ENCODE peak calls at places on chromosome 21, in nine cellular contexts. F is ovary, D is retinal pigment epithelial cell, N is Panc1, W is GM23248, U is GM23338, Z is right atrium auricular region, S is endodermal cell, P is Peyer's patch. X is an unnamed sample.

GRCh38 chr21:39422468-39423241 is 22.9 kb downstream of the LCA5L start:
- DNase-seq in F (no peak), D (no peak), N (no peak), W (no peak), U (peak), Z (no peak), S (no peak), P (no peak), X (no peak)

GRCh38 chr21:38814126-38815059 is 8.7 kb downstream of the ETS2 start:
- DNase-seq in F (no peak), D (no peak), N (no peak), W (no peak), U (peak), Z (no peak), S (peak), P (peak), X (no peak)

GRCh38 chr21:15809818-15810217 is 80.0 kb downstream of the USP25 start:
- DNase-seq in F (no peak), D (no peak), N (no peak), W (peak), U (no peak), Z (no peak), S (no peak), P (no peak), X (no peak)

GRCh38 chr21:26804895-26805609 is 40.2 kb downstream of the ADAMTS1 start:
- DNase-seq in F (no peak), D (no peak), N (no peak), W (peak), U (no peak), Z (no peak), S (no peak), P (no peak), X (no peak)

GRCh38 chr21:38498057-38498833 is at the start of gene ERG:
- DNase-seq in F (no peak), D (no peak), N (no peak), W (no peak), U (no peak), Z (no peak), S (no peak), P (no peak), X (no peak)

GRCh38 chr21:27418338-27418737 is 451.4 kb upstream of the ADAMTS5 start:
- DNase-seq in F (no peak), D (no peak), N (no peak), W (no peak), U (no peak), Z (no peak), S (no peak), P (no peak), X (no peak)

GRCh38 chr21:42189860-42190491 is 29.0 kb upstream of the ABCG1 start:
- DNase-seq in F (no peak), D (no peak), N (no peak), W (no peak), U (no peak), Z (peak), S (no peak), P (no peak), X (no peak)

GRCh38 chr21:26972131-26972707 is 5.3 kb upstream of the ADAMTS5 start:
- DNase-seq in F (no peak), D (no peak), N (no peak), W (no peak), U (no peak), Z (no peak), S (no peak), P (no peak), X (no peak)

GRCh38 chr21:16454371-16454770 is 724.6 kb downstream of the USP25 start:
- DNase-seq in F (no peak), D (no peak), N (no peak), W (peak), U (peak), Z (no peak), S (no peak), P (no peak), X (no peak)

GRCh38 chr21:45981641-45982255 is at the start of gene COL6A1:
- DNase-seq in F (peak), D (no peak), N (no peak), W (peak), U (peak), Z (no peak), S (peak), P (peak), X (no peak)
- H3K4me3 ChIP-seq in F (peak), D (peak), N (peak), W (peak), U (peak), Z (peak), S (peak), P (peak), X (peak)

GRCh38 chr21:44332965-44333364 is 6.2 kb downstream of the CFAP410 start:
- DNase-seq in F (no peak), D (no peak), N (no peak), W (no peak), U (no peak), Z (no peak), S (no peak), P (no peak), X (no peak)
- H3K4me3 ChIP-seq in F (no peak), D (no peak), N (no peak), W (no peak), U (no peak), Z (no peak), S (no peak), P (no peak), X (no peak)

GRCh38 chr21:35511298-35512162 is 462.4 kb upstream of the RUNX1 start:
- DNase-seq in F (no peak), D (no peak), N (no peak), W (peak), U (no peak), Z (no peak), S (no peak), P (no peak), X (no peak)
- H3K4me3 ChIP-seq in F (no peak), D (no peak), N (no peak), W (peak), U (no peak), Z (no peak), S (no peak), P (no peak), X (no peak)

GRCh38 chr21:43596616-43597015 is 62.7 kb downstream of the HSF2BP start:
- DNase-seq in F (no peak), D (no peak), N (no peak), W (no peak), U (no peak), Z (no peak), S (no peak), P (no peak), X (no peak)

GRCh38 chr21:43597052-43597451 is 62.2 kb downstream of the HSF2BP start:
- DNase-seq in F (no peak), D (peak), N (no peak), W (peak), U (no peak), Z (no peak), S (no peak), P (no peak), X (no peak)

GRCh38 chr21:43588957-43589356 is 70.3 kb downstream of the HSF2BP start:
- DNase-seq in F (no peak), D (no peak), N (no peak), W (no peak), U (no peak), Z (no peak), S (no peak), P (no peak), X (no peak)

GRCh38 chr21:43590220-43590619 is 69.1 kb downstream of the HSF2BP start:
- DNase-seq in F (no peak), D (no peak), N (no peak), W (peak), U (no peak), Z (no peak), S (no peak), P (no peak), X (no peak)

DNA sequence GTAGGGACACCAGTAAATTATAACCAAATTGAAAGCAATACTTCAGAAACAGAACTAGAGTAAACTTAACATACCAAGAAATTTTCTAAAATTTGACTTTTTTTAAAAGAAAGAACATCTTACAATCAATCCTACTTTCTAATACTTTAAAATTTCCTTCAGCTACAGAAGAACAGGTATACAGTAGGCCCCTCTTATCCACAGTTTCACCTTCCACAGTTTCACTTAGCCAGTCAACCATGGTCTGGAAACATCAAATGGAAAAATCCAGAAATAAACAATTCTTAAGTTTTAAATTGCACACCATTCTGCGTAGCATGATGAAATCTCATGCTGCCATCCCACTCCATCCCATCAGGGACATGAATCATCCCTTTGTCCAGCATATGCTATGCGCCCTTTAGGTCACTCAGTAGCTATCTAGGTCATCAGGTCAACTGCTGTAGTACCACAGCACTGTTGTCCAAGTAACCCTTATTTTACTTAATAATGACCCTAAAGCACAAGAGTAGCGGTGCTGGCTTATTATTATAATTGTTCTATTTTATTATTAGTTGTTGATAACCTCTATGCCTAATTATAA is 67.7 kb downstream of the HSF2BP start:
- DNase-seq in F (no peak), D (no peak), N (no peak), W (peak), U (no peak), Z (no peak), S (no peak), P (no peak), X (no peak)
- H3K4me3 ChIP-seq in F (no peak), D (no peak), N (no peak), W (no peak), U (no peak), Z (no peak), S (no peak), P (no peak), X (no peak)

GRCh38 chr21:25039461-25040380 is 567.6 kb downstream of the MRPL39 start:
- DNase-seq in F (no peak), D (no peak), N (peak), W (no peak), U (peak), Z (no peak), S (no peak), P (no peak), X (no peak)
- H3K4me3 ChIP-seq in F (no peak), D (no peak), N (no peak), W (no peak), U (no peak), Z (no peak), S (no peak), P (no peak), X (no peak)

GRCh38 chr21:36642777-36643176 is 56.1 kb upstream of the SIM2 start:
- DNase-seq in F (no peak), D (no peak), N (no peak), W (no peak), U (no peak), Z (no peak), S (no peak), P (no peak), X (no peak)

GRCh38 chr21:36643374-36644250 is 55.3 kb upstream of the SIM2 start:
- DNase-seq in F (no peak), D (no peak), N (no peak), W (peak), U (no peak), Z (no peak), S (no peak), P (no peak), X (no peak)

GRCh38 chr21:36646011-36646410 is 52.9 kb upstream of the SIM2 start:
- DNase-seq in F (no peak), D (no peak), N (no peak), W (no peak), U (no peak), Z (no peak), S (no peak), P (no peak), X (no peak)

GRCh38 chr21:36646645-36647044 is 52.3 kb upstream of the SIM2 start:
- DNase-seq in F (no peak), D (no peak), N (no peak), W (no peak), U (no peak), Z (no peak), S (no peak), P (no peak), X (no peak)

GRCh38 chr21:36647279-36648093 is 51.4 kb upstream of the SIM2 start:
- DNase-seq in F (no peak), D (peak), N (no peak), W (no peak), U (peak), Z (no peak), S (peak), P (no peak), X (no peak)
- H3K4me3 ChIP-seq in F (no peak), D (no peak), N (no peak), W (no peak), U (no peak), Z (no peak), S (peak), P (no peak), X (no peak)

GRCh38 chr21:44875341-44875740 is 1.9 kb upstream of the PTTG1IP start:
- DNase-seq in F (no peak), D (no peak), N (no peak), W (peak), U (no peak), Z (no peak), S (no peak), P (no peak), X (no peak)
- H3K4me3 ChIP-seq in F (peak), D (peak), N (peak), W (peak), U (peak), Z (peak), S (peak), P (peak), X (peak)

DNA sequence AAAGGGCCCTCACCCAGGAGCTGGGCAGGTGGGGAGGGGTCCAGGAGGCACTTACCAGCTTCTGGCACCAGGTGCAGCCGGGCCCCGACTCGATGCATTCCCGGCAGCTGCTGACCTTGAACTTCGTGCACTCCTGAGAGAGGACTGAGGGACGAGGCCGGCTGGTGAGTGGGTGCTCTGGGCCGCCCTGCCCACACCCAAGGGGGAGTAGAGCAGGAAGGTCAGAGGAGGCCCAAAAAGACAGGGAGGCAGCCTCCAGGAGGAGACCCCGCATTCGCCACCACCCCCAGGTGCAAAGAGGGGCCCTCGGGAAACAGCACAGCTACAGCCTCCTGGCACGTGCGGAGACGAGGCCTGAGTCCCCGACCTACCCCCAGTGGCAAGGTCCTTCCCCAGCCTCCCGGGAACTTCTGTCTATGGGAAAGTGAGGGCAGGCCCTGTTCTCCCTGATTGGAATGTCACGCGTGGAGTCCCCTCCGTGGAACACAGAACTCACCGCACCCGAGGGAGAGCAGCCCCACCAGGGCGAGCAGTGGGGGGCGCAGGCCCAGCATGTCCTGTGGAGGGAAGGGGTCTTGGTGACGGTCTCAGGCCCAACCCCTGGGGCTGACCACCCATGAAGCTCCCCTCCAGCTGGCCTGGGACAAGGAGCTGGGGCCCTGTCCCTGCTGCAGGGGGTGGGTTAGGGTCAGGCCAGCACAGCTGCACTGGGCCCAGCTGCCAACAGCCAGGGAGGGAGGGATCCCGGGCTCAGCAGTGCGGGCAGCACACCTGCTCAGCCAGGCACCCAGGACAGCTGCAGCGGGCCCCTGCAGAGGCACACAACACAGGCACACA is 10.3 kb downstream of the ITGB2 start:
- DNase-seq in F (no peak), D (no peak), N (no peak), W (no peak), U (no peak), Z (no peak), S (no peak), P (no peak), X (no peak)
- H3K4me3 ChIP-seq in F (no peak), D (no peak), N (no peak), W (no peak), U (no peak), Z (no peak), S (no peak), P (no peak), X (no peak)

GRCh38 chr21:29306920-29307319 is 8.2 kb downstream of the BACH1 start:
- DNase-seq in F (no peak), D (no peak), N (no peak), W (no peak), U (no peak), Z (no peak), S (no peak), P (no peak), X (no peak)
- H3K4me3 ChIP-seq in F (no peak), D (no peak), N (no peak), W (no peak), U (no peak), Z (no peak), S (no peak), P (no peak), X (no peak)

X was measured in dorsolateral prefrontal cortex.